ENCODE peak calls at places on chromosomes 1 and 21, in four cellular contexts. One of them, this sample, is unnamed.

GRCh38 chr1:200733907-200734306 is 4.8 kb upstream of the CAMSAP2 start:
- DNase-seq in thoracic aorta: no peak
- DNase-seq in heart right ventricle: no peak
- DNase-seq in AG09319: no peak
- DNase-seq in this sample: no peak

GRCh38 chr1:88973520-88974137 is 18.8 kb downstream of the KYAT3 start:
- DNase-seq in AG09319: no peak
- DNase-seq in thoracic aorta: no peak
- DNase-seq in heart right ventricle: no peak
- DNase-seq in this sample: no peak

GRCh38 chr1:172352435-172352834 is 68.0 kb upstream of the C1orf105 start:
- DNase-seq in thoracic aorta: no peak
- DNase-seq in AG09319: no peak
- DNase-seq in heart right ventricle: no peak
- DNase-seq in this sample: no peak

GRCh38 chr1:148367596-148367995 is 115.5 kb downstream of the PPIAL4G start:
- DNase-seq in AG09319: no peak
- DNase-seq in heart right ventricle: no peak
- DNase-seq in thoracic aorta: no peak
- DNase-seq in this sample: no peak

GRCh38 chr1:169245706-169246105 is 121.9 kb downstream of the NME7 start:
- DNase-seq in thoracic aorta: no peak
- DNase-seq in heart right ventricle: no peak
- DNase-seq in AG09319: no peak
- DNase-seq in this sample: no peak

GRCh38 chr21:34845521-34846213 is 176.9 kb downstream of the CLIC6 start:
- DNase-seq in thoracic aorta: no peak
- DNase-seq in heart right ventricle: no peak
- DNase-seq in AG09319: no peak
- DNase-seq in this sample: no peak

GRCh38 chr1:8625981-8626898 is 191.2 kb downstream of the RERE start:
- DNase-seq in heart right ventricle: no peak
- DNase-seq in AG09319: peak; percentile 68
- DNase-seq in thoracic aorta: no peak
- DNase-seq in this sample: no peak

GRCh38 chr1:200150721-200151120 is 123.2 kb downstream of the NR5A2 start:
- DNase-seq in AG09319: no peak
- DNase-seq in heart right ventricle: no peak
- DNase-seq in thoracic aorta: no peak
- DNase-seq in this sample: no peak

GRCh38 chr21:21199342-21200102 is 201.3 kb downstream of the NCAM2 start:
- DNase-seq in heart right ventricle: no peak
- DNase-seq in thoracic aorta: no peak
- DNase-seq in AG09319: no peak
- DNase-seq in this sample: no peak

GRCh38 chr1:40976952-40977690 is 2.4 kb upstream of the CTPS1 start:
- DNase-seq in thoracic aorta: no peak
- DNase-seq in AG09319: no peak
- DNase-seq in heart right ventricle: no peak
- DNase-seq in this sample: no peak

GRCh38 chr1:203769505-203770343 is 4.7 kb downstream of the LAX1 start:
- DNase-seq in heart right ventricle: peak; percentile 79
- DNase-seq in AG09319: peak; percentile 74
- DNase-seq in thoracic aorta: peak; percentile 61
- DNase-seq in this sample: peak; percentile 20